ENCODE peak calls at places on chromosomes 5 and 9, in nine cellular contexts. R, I, M, G, D, V, P, E and H are unnamed samples.

GRCh38 chr9:27059406-27059805 is 49.6 kb upstream of the TEK start:
- DNase-seq in R (no peak), I (no peak), M (no peak), G (no peak), D (no peak), V (no peak), P (no peak), E (no peak), H (no peak)

GRCh38 chr9:111582888-111583287 is 16.6 kb downstream of the PTGR1 start:
- DNase-seq in R (no peak), I (no peak), M (peak; percentile 50), G (no peak), D (no peak), V (peak; percentile 80), P (no peak), E (no peak), H (no peak)

GRCh38 chr5:181221105-181221791 is 1.8 kb upstream of the TRIM41 start:
- DNase-seq in R (peak; percentile 60), I (no peak), M (peak; percentile 27), G (peak; percentile 54), D (no peak), V (no peak), P (no peak), E (peak; percentile 67), H (peak; percentile 76)

GRCh38 chr5:77390795-77391194 is 101.3 kb downstream of the WDR41 start:
- DNase-seq in R (no peak), I (no peak), M (peak; percentile 61), G (no peak), D (no peak), V (peak; percentile 92), P (no peak), E (no peak), H (no peak)

GRCh38 chr5:142481410-142481809 is 156.6 kb upstream of the SPRY4 start:
- DNase-seq in R (no peak), I (no peak), M (no peak), G (no peak), D (no peak), V (no peak), P (no peak), E (no peak), H (no peak)

GRCh38 chr5:170226661-170227060 is 6.1 kb upstream of the C5orf58 start:
- DNase-seq in R (no peak), I (no peak), M (no peak), G (no peak), D (no peak), V (no peak), P (no peak), E (no peak), H (no peak)

GRCh38 chr9:111986035-111986556 is 89.5 kb downstream of the UGCG start:
- DNase-seq in R (no peak), I (no peak), M (peak; percentile 69), G (no peak), D (no peak), V (no peak), P (no peak), E (no peak), H (no peak)

GRCh38 chr9:137304383-137305059 is 2.5 kb upstream of the NRARP start:
- DNase-seq in R (no peak), I (peak; percentile 48), M (peak; percentile 25), G (no peak), D (peak; percentile 12), V (no peak), P (no peak), E (no peak), H (no peak)

GRCh38 chr5:142860291-142860690 is 90.1 kb downstream of the ARHGAP26 start:
- DNase-seq in R (no peak), I (no peak), M (no peak), G (no peak), D (no peak), V (no peak), P (no peak), E (no peak), H (no peak)

GRCh38 chr9:130276121-130276520 is 10.6 kb downstream of the HMCN2 start:
- DNase-seq in R (no peak), I (no peak), M (peak; percentile 52), G (no peak), D (no peak), V (peak; percentile 28), P (no peak), E (no peak), H (no peak)

GRCh38 chr5:38265546-38266179 is 7.3 kb downstream of the EGFLAM start:
- DNase-seq in R (peak; percentile 36), I (peak; percentile 65), M (peak; percentile 48), G (no peak), D (peak; percentile 78), V (peak; percentile 80), P (peak; percentile 73), E (peak; percentile 32), H (no peak)

GRCh38 chr9:93684806-93685553 is 108.6 kb downstream of the PHF2 start:
- DNase-seq in R (peak; percentile 5), I (peak; percentile 5), M (peak; percentile 10), G (no peak), D (peak; percentile 9), V (no peak), P (peak; percentile 10), E (no peak), H (no peak)

GRCh38 chr9:87564111-87564510 is 66.4 kb downstream of the DAPK1 start:
- DNase-seq in R (no peak), I (no peak), M (no peak), G (no peak), D (no peak), V (no peak), P (no peak), E (no peak), H (no peak)

GRCh38 chr9:116064970-116065369 is 88.6 kb upstream of the PAPPA start:
- DNase-seq in R (no peak), I (no peak), M (peak; percentile 45), G (no peak), D (no peak), V (peak; percentile 54), P (no peak), E (no peak), H (no peak)

GRCh38 chr9:33524431-33524947 is 438 bp downstream of the ANKRD18B start:
- DNase-seq in R (no peak), I (no peak), M (no peak), G (no peak), D (no peak), V (peak; percentile 37), P (no peak), E (no peak), H (no peak)

GRCh38 chr9:115106642-115107041 is 11.3 kb downstream of the TNC start:
- DNase-seq in R (no peak), I (no peak), M (peak; percentile 8), G (no peak), D (no peak), V (peak; percentile 46), P (no peak), E (no peak), H (no peak)

GRCh38 chr9:89701221-89701798 is 96.5 kb downstream of the GADD45G start:
- DNase-seq in R (peak; percentile 50), I (no peak), M (no peak), G (peak; percentile 79), D (no peak), V (no peak), P (no peak), E (peak; percentile 56), H (peak; percentile 64)

GRCh38 chr9:105079457-105079856 is 151.5 kb upstream of the ABCA1 start:
- DNase-seq in R (no peak), I (no peak), M (no peak), G (no peak), D (no peak), V (no peak), P (no peak), E (no peak), H (no peak)

GRCh38 chr5:149452007-149452664 is 73.0 kb upstream of the IL17B start:
- DNase-seq in R (no peak), I (peak; percentile 97), M (peak; percentile 68), G (no peak), D (peak; percentile 18), V (peak; percentile 43), P (peak; percentile 53), E (no peak), H (no peak)

GRCh38 chr5:139459451-139459934 is 3.0 kb downstream of the ECSCR start:
- DNase-seq in R (no peak), I (no peak), M (peak; percentile 30), G (no peak), D (no peak), V (no peak), P (no peak), E (no peak), H (no peak)

GRCh38 chr5:120449501-120449900 is 14.6 kb upstream of the PRR16 start:
- DNase-seq in R (no peak), I (no peak), M (peak; percentile 48), G (no peak), D (no peak), V (peak; percentile 65), P (no peak), E (no peak), H (no peak)

GRCh38 chr5:69329905-69330489 is 2.6 kb downstream of the CCDC125 start:
- DNase-seq in R (no peak), I (peak; percentile 75), M (no peak), G (no peak), D (no peak), V (no peak), P (no peak), E (no peak), H (no peak)

GRCh38 chr5:9034671-9035070 is 511.2 kb downstream of the SEMA5A start:
- DNase-seq in R (no peak), I (no peak), M (peak; percentile 94), G (no peak), D (no peak), V (peak; percentile 72), P (no peak), E (no peak), H (no peak)

GRCh38 chr5:10734832-10735231 is 26.2 kb downstream of the DAP start:
- DNase-seq in R (no peak), I (no peak), M (no peak), G (no peak), D (no peak), V (peak; percentile 47), P (no peak), E (no peak), H (no peak)

GRCh38 chr5:121199238-121199999 is 652.3 kb upstream of the FTMT start:
- DNase-seq in R (no peak), I (no peak), M (peak; percentile 87), G (no peak), D (no peak), V (peak; percentile 92), P (no peak), E (no peak), H (no peak)

GRCh38 chr9:18793122-18793521 is 239.9 kb downstream of the SAXO1 start:
- DNase-seq in R (no peak), I (no peak), M (no peak), G (no peak), D (no peak), V (no peak), P (no peak), E (no peak), H (no peak)

GRCh38 chr5:150632305-150633160 is 7.9 kb upstream of the SYNPO start:
- DNase-seq in R (no peak), I (no peak), M (peak; percentile 69), G (no peak), D (no peak), V (peak; percentile 61), P (no peak), E (no peak), H (no peak)

GRCh38 chr5:22908129-22908528 is 55.0 kb upstream of the CDH12 start:
- DNase-seq in R (no peak), I (no peak), M (peak; percentile 88), G (no peak), D (no peak), V (peak; percentile 45), P (no peak), E (no peak), H (no peak)

GRCh38 chr9:12640021-12640587 is 53.1 kb upstream of the TYRP1 start:
- DNase-seq in R (no peak), I (no peak), M (peak; percentile 75), G (no peak), D (no peak), V (peak; percentile 47), P (no peak), E (no peak), H (no peak)

GRCh38 chr5:76716456-76717157 is 681 bp downstream of the F2R start:
- DNase-seq in R (peak; percentile 24), I (no peak), M (no peak), G (no peak), D (no peak), V (peak; percentile 47), P (no peak), E (no peak), H (peak; percentile 50)

GRCh38 chr9:121182437-121182836 is 19.2 kb downstream of the RAB14 start:
- DNase-seq in R (no peak), I (no peak), M (no peak), G (no peak), D (no peak), V (no peak), P (no peak), E (no peak), H (no peak)